ENCODE peak calls at places on chromosomes 13 and 19, in four cellular contexts. U, X, Y and W are unnamed samples.

GRCh38 chr19:56294557-56294956 is 20.1 kb downstream of the ZSCAN5A start:
- DNase-seq in Y (no peak), X (no peak), U (no peak), W (no peak)

GRCh38 chr19:9487016-9487415 is 11.4 kb downstream of the ZNF560 start:
- DNase-seq in X (no peak), U (no peak), Y (no peak), W (no peak)

GRCh38 chr19:4370418-4371041 is 27.2 kb downstream of the MPND start:
- DNase-seq in U (no peak), X (no peak), Y (no peak), W (no peak)

GRCh38 chr13:106599875-106600797 is 32.2 kb upstream of the ARGLU1 start:
- DNase-seq in U (no peak), Y (peak), X (no peak), W (no peak)

GRCh38 chr13:83622422-83622784 is 259.9 kb downstream of the SLITRK1 start:
- DNase-seq in Y (no peak), X (no peak), U (no peak), W (no peak)

GRCh38 chr13:114161644-114162532 is 17.2 kb upstream of the CFAP97D2 start:
- DNase-seq in U (no peak), X (no peak), Y (peak), W (peak)

GRCh38 chr13:106796280-106797047 is 228.5 kb upstream of the ARGLU1 start:
- DNase-seq in Y (no peak), X (no peak), U (no peak), W (no peak)

GRCh38 chr13:107275945-107276614 is 708.1 kb upstream of the ARGLU1 start:
- DNase-seq in Y (no peak), X (no peak), U (no peak), W (no peak)

GRCh38 chr19:6501740-6502648 is at the start of gene TUBB4A:
- DNase-seq in U (peak), Y (no peak), X (no peak), W (peak)

GRCh38 chr19:20999731-21000352 is 20.6 kb upstream of the ZNF430 start:
- DNase-seq in U (peak), X (peak), Y (peak), W (peak)

GRCh38 chr19:30367001-30367400 is 5.2 kb upstream of the ZNF536 start:
- DNase-seq in Y (no peak), U (no peak), X (no peak), W (no peak)

GRCh38 chr13:36377822-36378480 is 31.8 kb upstream of the SPART start:
- DNase-seq in U (no peak), X (no peak), Y (no peak), W (no peak)

GRCh38 chr13:34179481-34179880 is 361.5 kb downstream of the RFC3 start:
- DNase-seq in U (no peak), Y (no peak), X (no peak), W (no peak)

GRCh38 chr13:93515267-93515666 is 288.7 kb downstream of the GPC6 start:
- DNase-seq in U (no peak), X (no peak), Y (no peak), W (no peak)

GRCh38 chr13:90633849-90634248 is 713.6 kb upstream of the MIR17HG start:
- DNase-seq in U (no peak), Y (no peak), X (no peak), W (no peak)

DNA sequence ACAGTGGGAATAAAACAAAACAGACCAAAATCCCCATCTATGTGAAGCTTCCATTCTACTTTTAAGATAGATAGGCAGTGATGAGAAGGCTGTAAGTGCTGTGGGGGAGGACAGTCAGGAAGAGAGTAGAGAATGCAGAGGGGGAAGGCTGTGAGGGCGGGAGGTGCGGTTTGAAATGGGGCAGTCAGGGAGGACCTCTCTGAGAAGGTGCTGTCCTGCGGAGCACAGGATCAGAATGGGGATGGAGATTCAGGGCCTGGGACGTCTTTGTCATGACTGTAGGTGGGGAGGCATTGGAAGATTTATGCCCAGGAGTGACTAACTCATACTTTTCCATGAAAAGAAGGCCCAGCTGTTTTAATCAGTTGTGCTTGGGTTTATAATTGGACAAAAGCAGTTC is 3.9 kb upstream of the GPR183 start:
- DNase-seq in X (no peak), U (peak), Y (peak), W (no peak)
- H3K27ac ChIP-seq in X (no peak), U (peak), Y (peak), W (peak)

GRCh38 chr19:41626877-41627276 is at the start of gene CEACAM4:
- DNase-seq in X (no peak), U (no peak), Y (no peak), W (peak)
- TF ChIP-seq POLR2A in X (peak), U (no peak), Y (no peak), W (no peak)

DNA sequence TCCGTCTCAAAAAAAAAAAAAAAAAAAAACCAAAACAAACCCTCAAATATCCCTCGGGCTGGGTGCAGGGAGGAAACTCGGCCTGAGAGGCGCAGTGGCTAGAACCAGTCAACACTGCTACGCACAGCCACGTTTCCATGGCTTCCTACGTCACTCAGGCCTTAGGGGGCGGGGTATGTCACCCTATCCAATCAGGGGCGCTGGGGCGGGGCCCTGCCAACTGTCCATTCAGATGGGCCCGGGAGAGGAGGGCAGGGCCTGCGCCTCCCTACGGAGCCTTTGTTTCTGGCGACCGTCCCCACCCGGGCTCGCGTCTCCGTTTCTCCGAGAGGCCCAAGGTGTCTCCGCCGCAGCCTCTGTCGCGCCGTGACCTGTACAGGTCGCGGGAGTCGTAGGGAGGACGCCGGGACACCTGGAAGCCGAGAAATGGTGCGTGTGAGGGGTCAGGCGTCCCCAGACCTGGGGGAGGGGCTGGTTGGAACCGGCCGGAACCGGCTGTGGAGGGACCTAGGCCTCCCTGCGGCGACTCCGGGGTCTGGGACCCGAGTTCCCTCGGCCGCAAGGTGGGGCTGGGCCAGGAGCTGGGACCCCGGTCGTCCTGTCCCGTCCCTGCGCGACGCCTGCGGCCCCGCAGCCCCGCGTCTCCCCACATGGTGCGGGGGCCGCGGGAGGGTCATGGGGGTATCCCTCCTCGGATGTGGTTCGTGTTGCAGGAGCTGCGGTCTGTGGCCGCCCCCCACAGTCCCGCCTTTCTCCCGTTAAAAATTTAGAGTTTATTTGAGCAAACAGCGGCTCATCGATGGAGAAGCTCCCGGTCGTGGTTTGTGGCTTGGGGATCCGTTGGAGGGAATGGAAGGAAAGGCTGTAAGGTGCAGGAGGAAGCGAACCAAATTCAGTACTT is at the start of gene ZNF627:
- DNase-seq in U (peak), X (peak), Y (peak), W (peak)
- TF ChIP-seq EP300 in U (no peak), X (peak), Y (no peak), W (no peak)

DNA sequence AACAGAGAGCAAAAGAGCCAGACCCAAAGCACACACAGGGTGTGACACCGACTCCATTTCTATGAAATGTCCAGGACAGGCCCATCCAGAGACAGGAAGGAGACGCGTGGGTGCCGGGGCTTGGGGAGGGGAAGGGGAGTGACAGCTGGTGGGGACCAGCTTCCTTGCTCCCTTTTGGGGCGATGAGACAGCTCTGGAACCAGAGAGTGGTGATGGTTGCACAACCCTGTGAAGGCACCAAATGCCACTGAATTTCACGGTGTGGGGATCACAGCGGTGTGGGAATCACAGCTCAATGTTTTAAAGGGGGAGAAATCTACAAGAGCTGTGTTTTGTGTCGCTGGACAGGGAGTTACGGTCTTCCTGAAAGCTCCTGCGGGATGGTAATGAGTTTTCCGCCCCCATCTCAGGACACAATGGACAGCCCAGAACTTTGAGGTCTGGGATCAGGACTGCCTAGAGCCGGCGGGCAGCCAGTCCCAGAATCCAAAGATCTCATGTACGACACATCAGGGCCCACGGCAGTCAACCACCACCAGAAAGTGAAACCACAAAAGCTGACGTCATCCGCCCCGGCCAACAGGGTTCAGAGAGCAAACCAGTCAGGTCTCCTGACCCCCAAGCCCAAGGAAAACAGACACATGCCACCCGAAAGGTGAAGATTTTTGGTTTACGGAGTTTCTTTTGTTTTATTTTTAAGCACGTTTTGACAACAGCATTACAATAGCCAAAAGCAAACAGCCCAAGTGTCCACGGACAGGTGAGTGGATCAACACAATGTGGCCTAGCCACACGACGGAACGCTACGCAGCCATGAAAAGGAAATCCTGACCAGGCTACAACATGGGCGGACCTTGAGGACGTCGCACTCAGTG is 7.3 kb downstream of the SGTA start:
- DNase-seq in X (peak), Y (no peak), U (peak), W (peak)
- H3K27ac ChIP-seq in X (peak), Y (peak), U (peak), W (peak)

GRCh38 chr19:16088351-16088984 is 12.2 kb downstream of the TPM4 start:
- DNase-seq in Y (no peak), U (no peak), X (no peak), W (peak)
- TF ChIP-seq POLR2A in Y (no peak), U (no peak), X (no peak), W (no peak)